ENCODE peak calls at places on chromosomes 2 and 18, in five cellular contexts. A is sigmoid colon, B is PC-9, C is spleen, O is endodermal cell. X is an unnamed sample.

GRCh38 chr2:36397040-36397616 is 41.5 kb downstream of the CRIM1 start:
- DNase-seq in A (no peak), C (no peak), O (no peak), B (no peak), X (no peak)

GRCh38 chr2:218282173-218282991 is 9.9 kb downstream of the TMBIM1 start:
- DNase-seq in O (no peak), B (peak; percentile 96), A (peak; percentile 92), C (no peak), X (no peak)

GRCh38 chr2:20317198-20317597 is 33.4 kb downstream of the PUM2 start:
- DNase-seq in C (no peak), B (no peak), A (no peak), O (no peak), X (no peak)

GRCh38 chr18:50924372-50924771 is 43.5 kb upstream of the ELAC1 start:
- DNase-seq in C (no peak), B (no peak), A (no peak), O (no peak), X (no peak)

GRCh38 chr2:20216130-20217025 is 8.6 kb downstream of the SDC1 start:
- DNase-seq in A (no peak), B (no peak), O (no peak), C (peak; percentile 69), X (no peak)

GRCh38 chr2:224957540-224958465 is 84.5 kb downstream of the DOCK10 start:
- DNase-seq in A (no peak), O (no peak), B (no peak), C (no peak), X (no peak)

GRCh38 chr2:238147791-238148190 is 9.3 kb downstream of the KLHL30 start:
- DNase-seq in A (no peak), O (no peak), B (no peak), C (no peak), X (no peak)

GRCh38 chr2:105038383-105039061 is 653 bp downstream of the MRPS9 start:
- DNase-seq in C (no peak), B (no peak), A (no peak), O (no peak), X (no peak)

GRCh38 chr18:22525883-22526282 is 108.2 kb upstream of the CTAGE1 start:
- DNase-seq in B (no peak), C (no peak), A (no peak), O (no peak), X (no peak)

GRCh38 chr2:127080226-127080940 is 26.6 kb downstream of the BIN1 start:
- DNase-seq in O (no peak), A (no peak), B (no peak), C (peak; percentile 91), X (peak; percentile 49)

GRCh38 chr2:8174641-8175257 is 507.1 kb upstream of the ID2 start:
- DNase-seq in O (no peak), B (no peak), A (no peak), C (no peak), X (no peak)

GRCh38 chr2:11264818-11265217 is 79.6 kb downstream of the ROCK2 start:
- DNase-seq in A (no peak), O (no peak), C (no peak), B (no peak), X (no peak)

GRCh38 chr2:157473585-157473984 is 29.7 kb upstream of the CYTIP start:
- DNase-seq in B (no peak), O (no peak), A (no peak), C (no peak), X (no peak)

GRCh38 chr2:150473767-150474166 is 13.7 kb downstream of the RND3 start:
- DNase-seq in B (no peak), A (no peak), C (no peak), O (no peak), X (no peak)

GRCh38 chr18:10715791-10716190 is 190.0 kb downstream of the NAPG start:
- DNase-seq in O (no peak), A (peak; percentile 71), C (no peak), B (no peak), X (no peak)

GRCh38 chr2:190641469-190641868 is 7.4 kb upstream of the NAB1 start:
- DNase-seq in C (no peak), O (no peak), B (no peak), A (no peak), X (no peak)

GRCh38 chr2:12211326-12212170 is 465.1 kb downstream of the LPIN1 start:
- DNase-seq in B (no peak), C (no peak), O (no peak), A (no peak), X (no peak)

GRCh38 chr18:6605115-6605869 is 124.2 kb upstream of the ARHGAP28 start:
- DNase-seq in A (no peak), B (no peak), O (no peak), C (no peak), X (no peak)

GRCh38 chr2:98913916-98914712 is 21.9 kb downstream of the CRACDL start:
- DNase-seq in B (no peak), O (peak; percentile 49), A (peak; percentile 50), C (peak; percentile 51), X (no peak)

GRCh38 chr2:20471902-20472559 is 25.2 kb downstream of the RHOB start:
- DNase-seq in A (peak; percentile 19), C (peak; percentile 13), O (no peak), B (no peak), X (no peak)

GRCh38 chr2:50480507-50480906 is 551.4 kb downstream of the NRXN1 start:
- DNase-seq in A (no peak), O (no peak), B (no peak), C (no peak), X (no peak)

GRCh38 chr2:231640646-231641111 is 48.0 kb downstream of the TEX44 start:
- DNase-seq in C (no peak), B (no peak), A (peak; percentile 81), O (no peak), X (no peak)

GRCh38 chr2:173990970-173991819 is 26.0 kb upstream of the SP3 start:
- DNase-seq in C (no peak), B (no peak), A (peak; percentile 93), O (no peak), X (no peak)

GRCh38 chr18:54161267-54161666 is 63.2 kb downstream of the MBD2 start:
- DNase-seq in O (no peak), C (no peak), A (no peak), B (no peak), X (no peak)

GRCh38 chr2:233156001-233156400 is 95.5 kb upstream of the ATG16L1 start:
- DNase-seq in B (no peak), O (no peak), C (peak; percentile 48), A (no peak), X (no peak)

DNA sequence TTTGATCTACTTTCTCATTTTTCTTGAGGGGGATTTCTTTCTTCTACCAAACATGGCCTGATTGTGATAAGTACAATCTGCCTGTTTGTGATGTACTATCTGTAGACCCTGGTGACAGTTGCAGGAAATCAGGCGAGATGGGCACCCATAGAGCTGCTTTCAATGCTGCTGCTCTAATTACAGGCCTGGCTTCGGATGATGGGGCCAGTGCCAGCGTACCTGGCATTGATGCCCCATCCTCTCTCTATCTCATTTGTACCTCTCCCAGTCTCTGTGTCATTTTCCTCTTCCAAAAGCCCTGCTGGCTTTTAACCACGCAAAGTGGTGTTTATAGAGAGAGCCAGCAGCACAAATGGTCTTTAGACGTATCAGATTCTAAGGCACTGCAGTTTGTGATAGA is 69.9 kb downstream of the KCTD18 start:
- DNase-seq in B (no peak), A (no peak), O (no peak), C (no peak), X (no peak)
- H3K4me3 ChIP-seq in B (no peak overlapping the region), A (no peak overlapping the region), O (no peak overlapping the region), C (no peak overlapping the region), X (no peak overlapping the region)

GRCh38 chr2:71291398-71291797 is 40.2 kb upstream of the ZNF638 start:
- DNase-seq in B (no peak), O (no peak), C (no peak), A (no peak), X (no peak)

DNA sequence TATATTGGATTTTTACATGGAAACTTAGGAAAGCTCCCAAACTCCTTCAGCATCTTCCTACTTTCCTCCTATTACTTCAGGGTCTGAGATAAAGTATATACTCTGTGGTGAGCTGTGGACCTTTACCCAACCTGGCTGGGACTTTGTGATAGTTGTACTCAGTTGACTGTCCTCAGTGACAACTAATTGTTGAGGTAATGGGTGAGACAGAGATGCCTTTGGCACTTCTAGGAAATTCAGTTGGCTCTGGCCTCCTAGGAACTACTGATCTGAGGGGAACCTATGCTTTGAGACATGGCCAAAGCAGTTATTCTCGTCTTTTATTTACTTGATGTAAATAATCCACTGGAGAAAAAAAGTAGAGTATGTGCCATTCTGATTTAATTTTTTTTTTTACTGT is 39.4 kb upstream of the ZNF638 start:
- DNase-seq in B (no peak), C (no peak), A (no peak), O (no peak), X (no peak)
- H3K27ac ChIP-seq in B (no peak overlapping the region), C (no peak overlapping the region), A (no peak overlapping the region), O (no peak overlapping the region), X (no peak overlapping the region)

DNA sequence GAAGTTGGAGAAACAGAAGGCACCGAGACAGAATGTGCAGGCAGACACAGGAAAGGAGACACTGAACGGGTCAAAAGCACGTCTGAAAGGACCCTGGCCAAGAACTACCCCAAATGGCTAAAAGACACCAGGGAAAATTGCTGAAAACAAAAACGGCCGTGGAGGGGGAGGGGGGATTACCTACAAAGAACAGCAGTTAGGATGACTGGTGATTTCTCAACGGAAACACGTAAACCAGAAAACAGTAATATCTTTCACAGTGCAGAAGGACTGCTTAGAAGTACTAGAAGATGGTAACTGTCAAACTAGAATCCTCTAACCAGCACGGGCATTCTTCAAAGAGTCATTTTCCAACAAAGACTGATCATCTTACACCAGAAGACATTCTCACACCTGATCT is 142.6 kb downstream of the HDAC4 start:
- DNase-seq in O (no peak), C (no peak), A (no peak), B (no peak), X (no peak)
- H3K4me1 ChIP-seq in O (no peaks in the 10 kb centered on the region), C (peaks cover 93% of the 10 kb centered on the region), A (peaks cover 97% of the 10 kb centered on the region), B (peaks cover 14% of the 10 kb centered on the region), X (peaks cover 89% of the 10 kb centered on the region)

DNA sequence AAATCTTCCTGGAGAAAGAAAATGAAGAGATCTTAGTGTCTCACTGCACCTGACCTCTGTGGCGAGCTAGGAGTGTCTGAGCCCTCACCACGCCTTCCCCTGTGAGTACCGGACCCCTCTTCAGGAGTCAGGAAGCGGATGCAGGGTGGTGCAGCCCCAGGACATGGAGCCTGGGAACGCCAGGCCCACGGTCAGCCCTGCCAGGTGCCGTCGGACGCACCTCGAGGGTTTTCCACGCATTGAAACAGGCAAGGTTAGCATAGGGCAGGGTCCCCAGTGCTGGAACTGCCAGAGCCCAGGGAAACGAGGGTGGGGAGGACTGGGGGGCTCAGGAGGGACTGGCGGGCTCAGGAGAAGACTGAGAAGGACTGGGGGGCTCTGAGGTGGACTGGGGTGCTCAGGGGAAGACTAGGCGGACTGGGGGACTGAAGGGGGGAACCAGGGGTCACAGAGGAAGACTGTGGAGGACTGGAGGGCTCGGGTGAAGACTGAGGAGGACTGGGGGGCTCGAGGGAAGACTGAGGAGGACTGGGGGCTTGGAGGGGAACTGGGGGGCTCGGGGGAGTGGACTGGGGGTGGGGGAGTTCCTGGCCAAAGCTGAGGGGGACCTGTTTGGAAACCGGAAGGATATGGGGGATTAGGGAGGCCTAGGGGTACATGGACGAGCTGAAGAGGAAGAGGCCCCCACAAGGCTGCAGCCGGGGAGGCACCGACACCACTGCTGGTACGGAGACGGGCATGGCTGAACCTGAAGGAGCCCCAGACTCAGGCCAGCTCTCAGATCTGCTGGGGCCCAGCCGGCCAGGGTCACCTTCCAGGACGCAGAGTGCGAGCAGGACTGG is 65.2 kb upstream of the SNTG2 start:
- DNase-seq in O (peak; percentile 34), A (no peak), B (no peak), C (no peak), X (no peak)
- H3K4me3 ChIP-seq in O (no peak overlapping the region), A (no peak overlapping the region), B (no peak overlapping the region), C (no peak overlapping the region), X (no peak overlapping the region)